ENCODE peak calls at places on chromosomes 12 and 14, in five cellular contexts. Q is breast epithelium, N is GM23338, K is spleen, D is stomach. W is an unnamed sample.

GRCh38 chr12:116194935-116195431 is 82.5 kb downstream of the MED13L start:
- DNase-seq in Q (no peak), N (no peak), K (no peak), D (no peak), W (no peak)

GRCh38 chr12:116659771-116660481 is 77.9 kb downstream of the SPRING1 start:
- DNase-seq in Q (no peak), N (no peak), K (no peak), D (peak), W (no peak)

GRCh38 chr12:51362307-51362706 is 15.8 kb upstream of the CELA1 start:
- DNase-seq in Q (no peak), N (no peak), K (no peak), D (no peak), W (no peak)

GRCh38 chr14:51865953-51866747 is 5.7 kb downstream of the GNG2 start:
- DNase-seq in Q (no peak), N (peak), K (no peak), D (no peak), W (no peak)

GRCh38 chr12:85462888-85463287 is 182.9 kb downstream of the ALX1 start:
- DNase-seq in Q (no peak), N (no peak), K (no peak), D (no peak), W (no peak)

GRCh38 chr14:59687663-59688062 is 111.1 kb upstream of the CCDC175 start:
- DNase-seq in Q (no peak), N (no peak), K (no peak), D (no peak), W (no peak)

GRCh38 chr12:109495012-109495411 is 17.6 kb downstream of the UBE3B start:
- DNase-seq in Q (no peak), N (no peak), K (no peak), D (no peak), W (no peak)

GRCh38 chr12:75674393-75674792 is 163.0 kb upstream of the KRR1 start:
- DNase-seq in Q (no peak), N (no peak), K (no peak), D (no peak), W (no peak)

GRCh38 chr14:104659764-104660523 is 29.5 kb upstream of the INF2 start:
- DNase-seq in Q (no peak), N (no peak), K (peak), D (no peak), W (no peak)

GRCh38 chr14:53044486-53044885 is 93.6 kb upstream of the FERMT2 start:
- DNase-seq in Q (no peak), N (no peak), K (no peak), D (no peak), W (no peak)

GRCh38 chr12:108307006-108307405 is 32.1 kb downstream of the CMKLR1 start:
- DNase-seq in Q (no peak), N (no peak), K (no peak), D (no peak), W (no peak)

GRCh38 chr12:110424237-110424636 is 20.7 kb upstream of the ANAPC7 start:
- DNase-seq in Q (no peak), N (peak), K (no peak), D (no peak), W (no peak)

GRCh38 chr14:57391609-57392195 is 1.3 kb downstream of the NAA30 start:
- DNase-seq in Q (no peak), N (no peak), K (no peak), D (no peak), W (no peak)

GRCh38 chr12:32780111-32780510 is 24.4 kb upstream of the YARS2 start:
- DNase-seq in Q (no peak), N (no peak), K (no peak), D (no peak), W (no peak)

DNA sequence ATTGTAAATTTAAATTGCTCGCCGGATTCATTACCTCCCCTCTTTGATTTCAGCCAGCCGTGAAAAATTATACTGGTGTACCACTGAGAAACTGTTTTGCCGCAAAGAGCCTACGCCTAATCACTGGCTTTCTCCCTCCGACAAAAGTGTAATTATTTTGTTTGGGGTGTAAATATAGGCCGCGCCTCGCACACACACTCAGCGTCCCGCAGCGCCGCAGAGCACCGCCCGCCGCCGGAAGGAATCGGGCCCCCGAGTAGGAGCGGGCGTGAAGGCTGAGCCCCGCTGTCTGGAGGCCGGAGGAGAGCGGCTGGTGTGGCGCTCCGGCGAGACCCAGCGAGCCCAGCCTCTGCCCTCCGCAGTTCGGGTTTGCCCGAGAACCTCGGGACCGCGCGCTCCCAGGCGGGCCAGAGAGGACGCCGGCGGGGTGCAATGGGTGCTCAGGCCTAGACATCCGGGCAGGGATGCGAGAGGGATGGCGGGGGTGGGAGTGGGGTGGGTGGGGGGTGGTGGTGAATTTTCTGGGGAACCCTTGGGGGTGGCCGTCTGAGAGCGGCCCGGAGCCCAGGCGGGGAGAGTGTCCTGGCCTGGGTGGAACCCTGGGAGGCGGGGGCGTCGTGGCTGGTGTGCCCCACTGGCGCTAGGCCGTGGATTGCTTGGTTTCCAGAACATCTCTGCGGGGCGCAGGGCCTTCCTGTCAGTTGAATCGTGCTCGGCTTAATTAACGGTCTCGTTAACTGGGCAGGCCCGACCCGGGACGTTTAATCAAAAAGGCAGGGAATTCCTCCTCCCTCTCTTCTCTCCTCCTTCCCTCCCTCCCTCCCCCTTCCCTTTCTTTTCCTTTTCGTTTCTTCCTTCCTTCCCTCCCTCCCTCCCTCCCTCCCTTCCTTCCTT is 4.7 kb upstream of the LHX5 start:
- DNase-seq in Q (no peak), N (peak), K (no peak), D (no peak), W (no peak)
- H3K4me3 ChIP-seq in Q (no peak), N (peak), K (no peak), D (no peak), W (no peak)

DNA sequence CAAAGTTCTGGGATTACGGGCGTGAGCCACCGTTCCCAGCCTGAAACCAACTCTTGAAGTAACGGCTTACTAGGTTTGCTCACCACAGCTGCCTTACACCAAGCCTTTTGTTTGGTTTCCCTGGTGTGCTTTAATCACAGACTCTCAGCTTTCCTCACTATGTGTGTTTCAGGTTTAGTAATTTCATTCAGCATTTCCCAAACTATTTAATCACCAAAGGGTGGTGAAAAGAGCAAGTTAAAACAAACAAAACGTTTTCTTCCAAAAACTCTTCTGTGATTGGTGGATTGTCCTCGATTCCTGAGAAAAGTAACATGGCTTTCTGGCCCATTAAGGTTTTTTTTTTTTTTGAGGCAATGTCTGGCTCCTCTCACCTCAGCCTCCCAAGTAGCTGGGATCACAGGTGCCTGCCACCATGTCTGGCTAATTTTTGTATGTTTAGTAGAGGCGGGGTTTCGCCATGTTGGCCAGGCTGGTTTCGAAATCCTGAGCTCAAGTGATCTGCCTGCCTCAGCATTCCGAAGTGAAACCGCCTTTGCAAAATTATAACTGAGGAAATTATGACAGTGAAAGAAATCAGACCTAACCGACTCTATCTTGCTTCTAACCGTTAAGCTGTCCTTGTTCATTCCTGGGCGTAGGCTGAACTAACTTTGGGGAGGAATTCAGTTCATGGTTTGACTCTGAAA is 1.5 kb upstream of the ZFYVE26 start:
- DNase-seq in Q (no peak), N (no peak), K (no peak), D (no peak), W (no peak)
- TF ChIP-seq POLR2AphosphoS5 in Q (no peak), N (no peak), K (no peak), D (no peak), W (no peak)

DNA sequence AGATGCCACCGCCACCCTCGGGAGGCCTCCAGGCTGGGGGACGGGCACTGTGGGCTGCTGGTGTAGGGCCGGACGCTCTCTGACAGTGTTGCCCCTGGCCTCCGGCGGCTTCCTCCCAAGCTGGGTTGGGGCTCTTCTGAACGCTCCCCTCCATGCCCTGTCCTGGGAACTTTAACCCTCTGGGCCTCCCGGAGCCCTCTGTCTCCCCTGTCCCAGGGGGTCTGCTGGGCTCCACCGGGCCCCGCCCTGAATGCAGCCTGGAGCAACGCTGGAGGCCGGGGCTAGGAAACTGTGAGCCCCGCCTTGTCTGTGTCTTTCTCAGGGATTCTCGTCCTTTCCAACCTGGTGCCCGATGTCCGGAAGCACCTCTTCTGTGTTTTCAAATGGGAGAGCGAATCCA is 45.7 kb upstream of the FBRSL1 start:
- DNase-seq in Q (no peak), N (no peak), K (peak), D (no peak), W (no peak)
- H3K27ac ChIP-seq in Q (peak), N (no peak), K (peak), D (peak), W (peak)

DNA sequence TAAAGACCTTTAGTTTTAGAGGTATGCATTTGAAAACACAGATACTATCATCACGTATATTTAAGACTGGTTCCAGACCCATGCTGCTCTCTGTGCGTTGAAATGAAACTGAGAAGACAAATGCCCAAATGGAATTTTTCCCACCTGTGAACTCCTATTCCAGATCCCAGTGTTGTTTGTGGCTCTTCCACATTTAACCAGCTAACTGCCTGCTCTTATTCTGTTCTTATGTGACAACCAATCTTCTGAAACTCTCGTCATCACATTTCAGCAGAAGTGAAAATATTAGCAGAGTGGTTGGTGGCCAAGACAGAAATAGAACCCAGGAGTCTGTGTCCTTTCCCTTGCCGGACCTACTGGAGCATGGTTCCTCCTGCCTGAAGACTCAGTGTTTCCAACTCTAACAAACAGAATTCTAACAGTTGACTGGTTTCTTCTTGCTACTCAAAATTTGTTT is 460.2 kb downstream of the RAD51B start:
- DNase-seq in Q (no peak), N (no peak), K (peak), D (no peak), W (no peak)
- H3K4me3 ChIP-seq in Q (no peak), N (no peak), K (no peak), D (no peak), W (no peak)

GRCh38 chr14:95523051-95523817 is 6.8 kb upstream of the SYNE3 start:
- DNase-seq in Q (no peak), N (no peak), K (no peak), D (no peak), W (no peak)
- TF ChIP-seq POLR2AphosphoS5 in Q (no peak), N (no peak), K (no peak), D (no peak), W (no peak)

GRCh38 chr14:22849212-22849819 is 12.9 kb downstream of the MMP14 start:
- DNase-seq in Q (peak), N (peak), K (no peak), D (peak), W (no peak)

GRCh38 chr14:22846811-22847307 is 10.5 kb downstream of the MMP14 start:
- DNase-seq in Q (no peak), N (no peak), K (no peak), D (no peak), W (no peak)

GRCh38 chr14:22845821-22846625 is 9.6 kb downstream of the MMP14 start:
- DNase-seq in Q (no peak), N (no peak), K (no peak), D (no peak), W (no peak)

GRCh38 chr14:22848391-22849164 is 12.2 kb downstream of the MMP14 start:
- DNase-seq in Q (no peak), N (peak), K (peak), D (peak), W (peak)

GRCh38 chr14:22847661-22848341 is 11.4 kb downstream of the MMP14 start:
- DNase-seq in Q (no peak), N (peak), K (no peak), D (no peak), W (no peak)
- H3K27ac ChIP-seq in Q (peak), N (peak), K (peak), D (peak), W (peak)

DNA sequence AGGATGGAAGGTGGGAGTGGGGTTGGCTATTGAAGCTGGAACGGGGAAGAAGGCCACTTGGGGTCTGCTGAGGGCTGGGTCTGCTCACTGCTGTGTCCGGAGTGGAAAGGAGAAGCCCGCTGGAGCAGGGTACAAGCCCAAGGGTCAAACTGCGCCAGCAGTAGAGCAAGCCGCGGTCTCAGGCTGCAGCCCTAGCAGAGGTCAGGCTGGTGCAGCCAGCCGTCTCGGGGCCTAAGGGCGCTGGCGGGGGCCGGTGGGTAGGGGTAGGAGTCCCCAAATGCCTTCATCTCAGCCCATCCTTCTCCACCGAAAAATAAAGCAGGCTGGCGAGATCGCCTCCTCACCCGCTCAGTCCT is 718 bp upstream of the JDP2 start:
- DNase-seq in Q (no peak), N (no peak), K (peak), D (no peak), W (no peak)
- H3K4me3 ChIP-seq in Q (peak), N (peak), K (peak), D (peak), W (peak)

W was measured in SK-N-MC.